ENCODE peak calls at places on chromosomes 7 and 10, in four cellular contexts. I is CD4-positive, alpha-beta T cell; E is esophagus muscularis mucosa; N is fibroblast of lung. O is an unnamed sample.

GRCh38 chr10:30917790-30918189 is 113.9 kb downstream of the ZNF438 start:
- DNase-seq in I (no peak), E (no peak), N (no peak), O (no peak)

GRCh38 chr10:62893036-62893435 is 76.9 kb upstream of the EGR2 start:
- DNase-seq in I (no peak), E (no peak), N (no peak), O (no peak)

GRCh38 chr10:6140141-6140841 is 51.5 kb downstream of the RBM17 start:
- DNase-seq in I (no peak), E (no peak), N (no peak), O (no peak)

GRCh38 chr10:61452655-61453641 is at the start of gene TMEM26:
- DNase-seq in I (no peak), E (no peak), N (peak), O (peak)

GRCh38 chr10:113616244-113617074 is 47.4 kb downstream of the NRAP start:
- DNase-seq in I (no peak), E (no peak), N (no peak), O (no peak)

GRCh38 chr7:44333971-44334733 is 8.8 kb upstream of the CAMK2B start:
- DNase-seq in I (no peak), E (peak), N (no peak), O (no peak)

GRCh38 chr7:95716357-95717122 is 55.8 kb upstream of the DYNC1I1 start:
- DNase-seq in I (no peak), E (no peak), N (no peak), O (no peak)

GRCh38 chr7:67343566-67343965 is 346.9 kb downstream of the TYW1 start:
- DNase-seq in I (no peak), E (peak), N (no peak), O (peak)

GRCh38 chr7:150389532-150389816 is 10.3 kb downstream of the ZNF775 start:
- DNase-seq in I (no peak), E (no peak), N (peak), O (no peak)

GRCh38 chr7:87147500-87147899 is 4.8 kb upstream of the DMTF1 start:
- DNase-seq in I (no peak), E (no peak), N (no peak), O (no peak)

GRCh38 chr7:2805213-2806003 is 38.7 kb downstream of the GNA12 start:
- DNase-seq in I (no peak), E (no peak), N (no peak), O (no peak)

GRCh38 chr10:5617521-5617920 is 48.9 kb downstream of the ASB13 start:
- DNase-seq in I (no peak), E (no peak), N (no peak), O (no peak)

GRCh38 chr7:42877852-42878251 is 34.0 kb downstream of the C7orf25 start:
- DNase-seq in I (no peak), E (no peak), N (no peak), O (no peak)

DNA sequence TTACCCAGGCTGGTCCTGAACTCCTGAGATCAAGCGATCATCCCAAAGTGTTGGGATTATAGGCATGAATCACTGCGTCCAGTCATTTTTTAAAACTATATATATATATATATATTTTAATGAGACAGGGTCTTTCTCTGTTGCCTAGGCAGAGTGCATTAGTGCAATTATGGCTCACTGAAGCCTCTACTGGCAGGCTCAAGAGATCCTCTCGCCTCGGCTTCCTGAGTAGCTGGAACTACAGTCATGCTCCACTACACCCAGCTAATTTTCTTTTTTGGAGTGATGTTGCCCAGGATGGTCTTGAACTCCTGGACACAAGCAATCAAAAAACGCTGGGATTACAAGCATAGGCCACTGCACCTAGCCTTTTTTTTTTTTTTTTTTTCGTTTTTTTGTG is 55.3 kb upstream of the KAT6B start:
- DNase-seq in I (no peak), E (no peak), N (no peak), O (no peak)
- TF ChIP-seq CTCF in I (no peak), E (no peak), N (no peak), O (no peak)

GRCh38 chr10:45313264-45313873 is 2.0 kb downstream of the OR13A1 start:
- DNase-seq in I (no peak), E (no peak), N (no peak), O (no peak)

GRCh38 chr10:45308707-45309106 is 6.7 kb downstream of the OR13A1 start:
- DNase-seq in I (no peak), E (no peak), N (no peak), O (no peak)
- TF ChIP-seq CTCF in I (no peak), E (no peak), N (no peak), O (no peak)

GRCh38 chr10:90579602-90580242 is 278.1 kb downstream of the HTR7 start:
- DNase-seq in I (no peak), E (no peak), N (peak), O (no peak)
- TF ChIP-seq CTCF in I (no peak), E (no peak), N (peak), O (no peak)

DNA sequence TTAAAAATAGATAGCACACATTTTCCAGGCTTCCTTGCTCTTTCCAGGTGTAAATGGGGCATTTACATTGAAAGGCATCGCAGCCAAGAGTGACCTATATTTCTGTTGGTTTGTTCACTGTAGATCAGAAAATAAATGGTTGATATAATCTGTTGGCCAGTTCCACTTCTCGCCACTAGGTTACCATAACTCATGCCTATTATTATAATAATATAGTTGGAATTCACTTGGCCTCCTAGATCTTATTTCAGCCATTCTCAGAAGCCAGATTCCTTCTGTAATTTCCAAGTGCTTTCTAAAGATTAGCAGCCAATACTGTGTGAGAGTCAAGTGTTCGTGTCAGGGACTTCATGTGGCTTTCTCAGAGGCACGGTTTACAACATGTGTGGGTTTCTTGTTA is 179.5 kb downstream of the DNAH11 start:
- DNase-seq in I (no peak), E (no peak), N (no peak), O (no peak)
- TF ChIP-seq CTCF in I (no peak), E (no peak), N (no peak), O (no peak)

GRCh38 chr7:35241884-35242283 is 12.0 kb downstream of the TBX20 start:
- DNase-seq in I (no peak), E (no peak), N (no peak), O (no peak)
- TF ChIP-seq CTCF in I (no peak), E (no peak), N (no peak), O (no peak)

GRCh38 chr7:1287629-1288225 is 55.1 kb downstream of the UNCX start:
- DNase-seq in I (no peak), E (no peak), N (no peak), O (no peak)

GRCh38 chr7:1283941-1284742 is 51.5 kb downstream of the UNCX start:
- DNase-seq in I (no peak), E (no peak), N (no peak), O (no peak)

GRCh38 chr7:1286946-1287628 is 54.4 kb downstream of the UNCX start:
- DNase-seq in I (no peak), E (no peak), N (no peak), O (no peak)

GRCh38 chr7:1284743-1285458 is 52.2 kb downstream of the UNCX start:
- DNase-seq in I (no peak), E (no peak), N (no peak), O (no peak)

DNA sequence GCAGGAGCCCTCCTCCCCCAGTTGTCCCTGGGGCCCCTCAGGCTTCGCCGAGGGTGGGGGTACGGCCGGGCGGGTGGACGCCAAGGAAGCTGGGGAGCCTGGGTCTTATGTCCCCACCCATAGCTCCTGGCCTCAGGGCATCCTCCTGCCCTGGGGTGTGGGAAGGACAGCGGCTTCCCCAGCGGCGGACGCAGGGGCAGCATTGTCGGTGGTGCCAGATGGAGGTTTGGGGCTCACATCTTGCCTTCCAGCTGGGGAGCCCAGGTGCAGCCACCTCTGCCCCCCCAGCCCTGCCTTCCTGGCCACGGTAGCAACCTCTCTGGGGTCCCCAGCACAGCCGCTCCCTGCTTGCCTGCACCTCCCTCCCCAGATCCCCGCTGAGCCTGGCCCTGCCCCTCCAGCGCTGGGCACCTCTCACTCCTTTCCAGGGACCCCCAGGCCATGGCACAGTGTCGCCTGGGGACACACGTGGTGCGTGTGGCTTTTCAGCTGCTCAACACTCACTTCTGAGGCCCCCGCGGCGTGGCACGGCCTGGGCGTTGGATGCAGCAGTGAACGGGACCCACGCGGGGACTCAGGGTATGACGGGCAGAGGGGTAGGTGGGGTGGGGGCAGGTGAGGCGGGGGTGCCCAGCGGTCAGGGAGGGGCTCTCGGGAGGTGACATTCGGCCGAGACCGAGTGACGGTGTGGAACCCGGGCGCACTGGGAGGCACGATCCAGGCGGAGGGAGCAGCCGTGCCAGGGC is 53.1 kb downstream of the UNCX start:
- DNase-seq in I (no peak), E (no peak), N (no peak), O (no peak)
- TF ChIP-seq CTCF in I (no peak), E (no peak), N (no peak), O (no peak)

GRCh38 chr10:109855746-109856145 is 67.6 kb downstream of the XPNPEP1 start:
- DNase-seq in I (no peak), E (no peak), N (no peak), O (no peak)

GRCh38 chr10:109853922-109854321 is 69.4 kb downstream of the XPNPEP1 start:
- DNase-seq in I (no peak), E (no peak), N (no peak), O (no peak)

GRCh38 chr10:109852004-109852717 is 71.2 kb downstream of the XPNPEP1 start:
- DNase-seq in I (peak), E (peak), N (peak), O (peak)

GRCh38 chr10:109851595-109851994 is 71.7 kb downstream of the XPNPEP1 start:
- DNase-seq in I (no peak), E (no peak), N (no peak), O (no peak)

DNA sequence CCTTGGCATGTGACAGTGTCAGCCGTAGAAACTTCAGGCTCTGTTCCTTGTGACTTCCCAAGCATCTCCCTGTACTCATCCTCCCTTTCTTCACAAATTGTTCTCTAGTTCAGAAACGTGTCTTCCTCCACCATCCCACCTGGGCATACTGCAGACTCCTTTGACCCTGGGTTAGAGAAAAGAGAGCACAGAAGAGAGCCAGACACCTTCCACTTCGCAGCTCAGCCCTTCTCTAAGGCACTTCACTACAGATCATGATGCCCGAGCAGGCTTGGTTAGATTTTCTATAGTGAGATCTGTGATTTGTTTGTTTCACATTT is 70.6 kb downstream of the XPNPEP1 start:
- DNase-seq in I (no peak), E (no peak), N (no peak), O (no peak)
- TF ChIP-seq CTCF in I (peak), E (no peak), N (no peak), O (no peak)

O was measured in sigmoid colon.